ENCODE peak calls at places on chromosomes 5 and 9, in six cellular contexts. Q is tibial nerve, H is hepatocyte, D is brain microvascular endothelial cell, B is esophagus squamous epithelium, U is H9. X is an unnamed sample.

GRCh38 chr5:96936431-96937221 is 746 bp downstream of the LNPEP start:
- DNase-seq in Q (no peak), H (peak), D (no peak), B (peak), U (peak), X (peak)

GRCh38 chr9:101094686-101095085 is 66.2 kb downstream of the PLPPR1 start:
- DNase-seq in Q (no peak), H (no peak), D (no peak), B (no peak), U (no peak), X (no peak)

GRCh38 chr9:121943463-121943862 is 149.6 kb downstream of the TTLL11 start:
- DNase-seq in Q (no peak), H (no peak), D (no peak), B (no peak), U (no peak), X (no peak)

GRCh38 chr9:81489048-81489447 is 200.3 kb downstream of the TLE1 start:
- DNase-seq in Q (no peak), H (no peak), D (peak), B (no peak), U (no peak), X (no peak)

GRCh38 chr9:70046274-70047070 is 2.8 kb downstream of the MAMDC2 start:
- DNase-seq in Q (no peak), H (no peak), D (no peak), B (no peak), U (peak), X (no peak)

GRCh38 chr5:43190755-43191603 is 1.0 kb upstream of the NIM1K start:
- DNase-seq in Q (no peak), H (peak), D (peak), B (no peak), U (no peak), X (no peak)

GRCh38 chr9:135305546-135306180 is 173.9 kb upstream of the PPP1R26 start:
- DNase-seq in Q (no peak), H (no peak), D (no peak), B (no peak), U (no peak), X (no peak)

GRCh38 chr9:121736147-121736721 is 84.8 kb downstream of the DAB2IP start:
- DNase-seq in Q (peak), H (peak), D (no peak), B (no peak), U (peak), X (no peak)

GRCh38 chr5:54873696-54874095 is 111.7 kb downstream of the ESM1 start:
- DNase-seq in Q (no peak), H (no peak), D (no peak), B (no peak), U (no peak), X (no peak)

GRCh38 chr5:14153932-14154646 is 10.9 kb downstream of the TRIO start:
- DNase-seq in Q (no peak), H (peak), D (peak), B (no peak), U (no peak), X (peak)

GRCh38 chr9:135209136-135209535 is 121.7 kb downstream of the OLFM1 start:
- DNase-seq in Q (no peak), H (no peak), D (no peak), B (no peak), U (no peak), X (no peak)

GRCh38 chr9:113152699-113153098 is 1.9 kb downstream of the SLC31A2 start:
- DNase-seq in Q (no peak), H (no peak), D (no peak), B (no peak), U (no peak), X (no peak)

GRCh38 chr9:21082671-21083070 is 4.9 kb upstream of the IFNB1 start:
- DNase-seq in Q (no peak), H (no peak), D (no peak), B (no peak), U (no peak), X (no peak)

GRCh38 chr9:136629879-136630661 is 32.6 kb upstream of the EGFL7 start:
- DNase-seq in Q (no peak), H (peak), D (no peak), B (no peak), U (peak), X (no peak)

GRCh38 chr5:15526413-15526812 is 26.4 kb downstream of the FBXL7 start:
- DNase-seq in Q (no peak), H (no peak), D (no peak), B (no peak), U (no peak), X (no peak)

GRCh38 chr9:98230354-98230753 is 25.1 kb downstream of the TBC1D2 start:
- DNase-seq in Q (no peak), H (peak), D (no peak), B (no peak), U (no peak), X (no peak)

GRCh38 chr5:124746916-124747769 is 704 bp upstream of the ZNF608 start:
- DNase-seq in Q (peak), H (peak), D (peak), B (peak), U (peak), X (peak)

GRCh38 chr9:582775-583174 is 258.7 kb upstream of the DMRT1 start:
- DNase-seq in Q (no peak), H (no peak), D (no peak), B (no peak), U (no peak), X (no peak)

GRCh38 chr5:180646289-180646962 is 3.0 kb downstream of the FLT4 start:
- DNase-seq in Q (no peak), H (peak), D (no peak), B (no peak), U (no peak), X (no peak)

GRCh38 chr5:171131499-171131898 is 177.5 kb upstream of the TLX3 start:
- DNase-seq in Q (no peak), H (no peak), D (no peak), B (no peak), U (no peak), X (no peak)

GRCh38 chr5:80399553-80400239 is 8.2 kb upstream of the ZFYVE16 start:
- DNase-seq in Q (no peak), H (no peak), D (peak), B (no peak), U (no peak), X (no peak)

GRCh38 chr5:176183321-176184074 is 54.7 kb upstream of the SIMC1 start:
- DNase-seq in Q (no peak), H (no peak), D (no peak), B (no peak), U (no peak), X (no peak)

GRCh38 chr5:127830157-127830556 is 127.0 kb downstream of the CCDC192 start:
- DNase-seq in Q (no peak), H (no peak), D (peak), B (no peak), U (no peak), X (no peak)

GRCh38 chr9:129910628-129911567 is 75.6 kb downstream of the USP20 start:
- DNase-seq in Q (no peak), H (peak), D (peak), B (no peak), U (no peak), X (no peak)

GRCh38 chr5:102681403-102681983 is 73.6 kb upstream of the PAM start:
- DNase-seq in Q (peak), H (peak), D (peak), B (no peak), U (peak), X (no peak)

GRCh38 chr9:131799177-131799823 is 59.4 kb upstream of the RAPGEF1 start:
- DNase-seq in Q (no peak), H (peak), D (peak), B (no peak), U (peak), X (peak)

GRCh38 chr9:12980482-12980881 is 205.7 kb downstream of the LURAP1L start:
- DNase-seq in Q (no peak), H (no peak), D (no peak), B (no peak), U (no peak), X (no peak)

GRCh38 chr9:101376117-101376866 is 8.5 kb downstream of the BAAT start:
- DNase-seq in Q (no peak), H (no peak), D (peak), B (no peak), U (no peak), X (no peak)

GRCh38 chr9:137445930-137446431 is 4.8 kb upstream of the ENTPD8 start:
- DNase-seq in Q (no peak), H (no peak), D (no peak), B (no peak), U (no peak), X (no peak)

DNA sequence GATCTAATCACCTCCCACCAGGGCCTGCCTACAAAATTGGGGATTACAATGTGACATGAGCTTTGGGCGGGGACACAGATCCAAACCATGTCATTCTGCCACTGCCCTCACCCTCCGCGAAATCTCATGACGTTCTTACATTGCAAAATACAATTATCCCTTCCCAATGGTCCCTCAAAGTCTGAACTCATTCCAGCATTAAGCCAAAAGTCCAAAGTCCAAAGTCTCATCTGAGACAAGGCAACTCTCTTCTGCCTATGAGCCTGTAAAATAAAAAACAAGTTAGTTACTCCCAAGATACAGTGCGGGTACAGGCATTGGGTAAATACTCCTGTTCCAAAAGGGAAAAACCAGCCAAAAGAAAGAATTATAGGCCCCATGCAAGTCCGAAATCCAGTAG is 14.6 kb upstream of the PCDHAC2 start:
- DNase-seq in Q (no peak), H (no peak), D (no peak), B (no peak), U (no peak), X (no peak)
- H3K27ac ChIP-seq in Q (no peak), H (no peak), D (no peak), B (no peak), U (no peak), X (no peak)

DNA sequence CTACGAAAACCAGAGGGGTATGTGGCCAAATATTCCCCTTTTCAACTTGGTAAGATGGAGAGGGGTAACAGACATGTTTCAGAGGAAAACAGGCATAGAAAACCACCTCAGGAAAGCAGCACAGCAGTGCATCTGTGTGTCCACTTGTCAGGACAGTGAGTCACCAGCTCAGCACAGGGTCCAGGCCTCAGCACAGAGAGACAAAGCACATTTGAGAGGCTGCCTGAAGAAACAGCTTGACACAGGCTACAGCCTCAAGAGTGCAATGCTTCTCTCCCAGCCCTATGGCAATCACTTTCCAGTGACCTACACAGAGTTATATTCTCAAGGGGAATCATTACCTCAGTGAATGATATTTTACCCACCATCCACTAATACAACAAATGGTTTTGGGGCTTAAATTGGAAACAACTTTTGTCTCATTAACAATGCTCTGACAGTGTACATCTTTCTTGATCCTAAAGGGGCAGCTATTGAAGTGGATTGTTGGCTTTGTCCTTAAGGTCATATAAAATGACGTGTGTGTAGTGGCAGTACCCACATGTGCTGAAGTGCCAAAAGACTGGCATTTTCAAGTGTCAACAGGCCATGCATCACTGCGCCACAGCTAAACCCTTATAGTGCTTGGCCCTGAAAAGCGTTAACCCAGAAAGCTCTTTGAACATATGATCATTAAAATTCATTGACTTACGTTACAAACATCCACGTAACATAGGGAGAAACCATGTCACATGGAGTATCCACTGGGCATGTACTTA is 46.4 kb downstream of the ERMP1 start:
- DNase-seq in Q (no peak), H (no peak), D (peak), B (no peak), U (no peak), X (no peak)
- H3K27ac ChIP-seq in Q (no peak), H (no peak), D (no peak), B (no peak), U (no peak), X (no peak)

GRCh38 chr9:2116073-2116472 is 100.9 kb downstream of the SMARCA2 start:
- DNase-seq in Q (no peak), H (peak), D (peak), B (no peak), U (peak), X (no peak)

GRCh38 chr9:2122299-2122698 is 107.2 kb downstream of the SMARCA2 start:
- DNase-seq in Q (no peak), H (no peak), D (no peak), B (no peak), U (no peak), X (no peak)

GRCh38 chr9:2119490-2120046 is 104.4 kb downstream of the SMARCA2 start:
- DNase-seq in Q (no peak), H (no peak), D (no peak), B (no peak), U (no peak), X (no peak)

GRCh38 chr9:2120926-2121689 is 106.0 kb downstream of the SMARCA2 start:
- DNase-seq in Q (no peak), H (no peak), D (peak), B (no peak), U (no peak), X (no peak)

GRCh38 chr9:2117527-2117926 is 102.4 kb downstream of the SMARCA2 start:
- DNase-seq in Q (no peak), H (no peak), D (no peak), B (no peak), U (no peak), X (no peak)
- H3K27ac ChIP-seq in Q (no peak), H (no peak), D (no peak), B (no peak), U (no peak), X (no peak)

GRCh38 chr5:67201897-67202549 is 5.4 kb upstream of the CD180 start:
- DNase-seq in Q (no peak), H (no peak), D (no peak), B (no peak), U (no peak), X (no peak)
- H3K27ac ChIP-seq in Q (no peak), H (no peak), D (no peak), B (no peak), U (no peak), X (no peak)

DNA sequence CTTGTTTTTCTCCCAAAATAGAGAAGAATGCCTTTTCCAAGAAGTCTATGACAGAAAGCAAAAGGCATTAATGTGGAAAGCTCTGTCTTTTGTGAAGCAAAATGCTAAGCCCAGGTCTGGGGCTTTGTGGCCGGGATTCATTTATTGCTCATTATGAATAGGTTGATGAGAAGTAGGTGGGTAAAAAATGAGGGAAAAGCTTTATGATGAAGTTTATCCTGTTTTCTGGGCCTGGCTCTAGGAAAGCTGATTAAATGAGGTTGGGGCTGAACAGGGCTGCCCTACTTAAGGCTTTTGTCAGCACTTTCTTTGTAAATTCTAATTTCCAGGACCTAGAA is 483.2 kb downstream of the DMAC1 start:
- DNase-seq in Q (no peak), H (no peak), D (no peak), B (no peak), U (no peak), X (no peak)
- H3K27ac ChIP-seq in Q (peak), H (peak), D (no peak), B (no peak), U (no peak), X (no peak)